ENCODE peak calls at places on chromosomes 16 and 17, in eight cellular contexts. A, C, W, Y, Q, Z, N and F are unnamed samples.

GRCh38 chr17:78174870-78175642 is 6.7 kb downstream of the SYNGR2 start:
- DNase-seq in A (no peak), C (no peak), W (no peak), Y (no peak), Q (no peak), Z (no peak), N (no peak), F (no peak)

GRCh38 chr17:77320046-77320445 is 179.3 kb downstream of the SEC14L1 start:
- DNase-seq in A (peak; percentile 72), C (peak; percentile 89), W (peak; percentile 49), Y (peak; percentile 85), Q (no peak), Z (peak; percentile 84), N (no peak), F (peak; percentile 83)

GRCh38 chr16:56301391-56301850 is 110.1 kb downstream of the GNAO1 start:
- DNase-seq in A (no peak), C (no peak), W (no peak), Y (peak; percentile 20), Q (no peak), Z (no peak), N (no peak), F (peak; percentile 12)

GRCh38 chr16:13909872-13910303 is 10.1 kb upstream of the ERCC4 start:
- DNase-seq in A (peak; percentile 86), C (peak; percentile 97), W (peak; percentile 77), Y (peak; percentile 98), Q (peak; percentile 34), Z (peak; percentile 12), N (no peak), F (no peak)

GRCh38 chr17:60109161-60109560 is 30.4 kb upstream of the HEATR6 start:
- DNase-seq in A (no peak), C (no peak), W (no peak), Y (no peak), Q (no peak), Z (no peak), N (no peak), F (no peak)

GRCh38 chr16:82363026-82363816 is 193.2 kb upstream of the MPHOSPH6 start:
- DNase-seq in A (no peak), C (no peak), W (no peak), Y (no peak), Q (no peak), Z (no peak), N (no peak), F (no peak)

GRCh38 chr17:73799781-73800627 is 155.8 kb upstream of the SDK2 start:
- DNase-seq in A (no peak), C (no peak), W (no peak), Y (peak; percentile 26), Q (no peak), Z (peak; percentile 69), N (no peak), F (no peak)

GRCh38 chr17:81522491-81523125 is 5.6 kb upstream of the FSCN2 start:
- DNase-seq in A (peak; percentile 33), C (no peak), W (no peak), Y (no peak), Q (no peak), Z (no peak), N (no peak), F (no peak)

GRCh38 chr17:36833279-36833678 is 104.0 kb upstream of the LHX1 start:
- DNase-seq in A (no peak), C (no peak), W (no peak), Y (no peak), Q (no peak), Z (no peak), N (no peak), F (no peak)